ENCODE peak calls at places on chromosomes 4 and X, in nine cellular contexts. D is DMS153; C is GM04504; M is RKO; B is nephron progenitor cell; K is activated CD4-positive, CD25-positive, alpha-beta regulatory T cell treated with anti-CD3 and anti-CD28 coated beads, Interleukin-2, amount 50 U/mL, for 16 hours; V is body of pancreas; O is GM12865; G is stimulated activated CD4-positive, alpha-beta T cell treated with anti-CD3 and anti-CD28 coated beads, Interleukin-4, amount 100 ng/mL, for 48 hours. Y is an unnamed sample.
A peak's percentile ranks its signal among the peaks of the same experiment; 100 is the strongest.

GRCh38 chr4:88415982-88416381 is 37.3 kb downstream of the HERC6 start:
- DNase-seq in V (no peak), C (no peak), D (no peak), M (no peak), G (no peak), O (no peak), B (no peak), K (no peak), Y (no peak)

GRCh38 chr4:5160668-5161067 is 109.4 kb downstream of the STK32B start:
- DNase-seq in C (no peak), O (no peak), B (no peak), G (no peak), V (no peak), M (no peak), K (no peak), D (no peak), Y (no peak)

GRCh38 chrX:109826954-109827708 is 94.1 kb upstream of the ACSL4 start:
- DNase-seq in B (no peak), G (no peak), D (no peak), C (peak; percentile 42), M (peak; percentile 22), K (no peak), O (no peak), V (no peak), Y (no peak)

GRCh38 chr4:173243917-173244658 is 75.5 kb downstream of the GALNT7 start:
- DNase-seq in K (no peak), O (peak; percentile 49), B (no peak), G (no peak), V (peak; percentile 56), M (no peak), D (no peak), C (no peak), Y (no peak)

GRCh38 chr4:166502660-166503059 is 629.6 kb downstream of the TLL1 start:
- DNase-seq in D (no peak), M (no peak), V (no peak), K (no peak), O (no peak), B (no peak), G (no peak), C (no peak), Y (no peak)

GRCh38 chr4:105025263-105026017 is 121.2 kb upstream of the TET2 start:
- DNase-seq in K (no peak), B (no peak), G (no peak), D (no peak), C (no peak), O (no peak), M (no peak), V (no peak), Y (no peak)

GRCh38 chr4:87304659-87305277 is 17.9 kb downstream of the HSD17B13 start:
- DNase-seq in V (no peak), B (no peak), M (no peak), C (no peak), O (no peak), G (no peak), K (no peak), D (peak; percentile 19), Y (no peak)

GRCh38 chr4:182310316-182310715 is 67.1 kb downstream of the TENM3 start:
- DNase-seq in B (no peak), C (no peak), V (no peak), O (no peak), M (no peak), K (no peak), D (no peak), G (no peak), Y (no peak)

GRCh38 chr4:20422398-20422797 is 170.7 kb downstream of the SLIT2 start:
- DNase-seq in O (peak; percentile 64), M (peak; percentile 64), B (peak; percentile 59), K (no peak), D (peak; percentile 46), G (peak; percentile 3), V (peak; percentile 56), C (no peak), Y (no peak)

GRCh38 chr4:86644892-86645291 is 50.8 kb downstream of the PTPN13 start:
- DNase-seq in O (peak; percentile 58), K (no peak), M (no peak), C (no peak), D (no peak), B (no peak), V (no peak), G (no peak), Y (no peak)

GRCh38 chr4:87078987-87079469 is 141.4 kb downstream of the KLHL8 start:
- DNase-seq in C (peak; percentile 62), O (no peak), V (peak; percentile 38), K (no peak), M (no peak), G (no peak), D (no peak), B (no peak), Y (no peak)

GRCh38 chrX:150361070-150361776 is 1.9 kb upstream of the MAMLD1 start:
- DNase-seq in O (no peak), G (no peak), C (no peak), M (no peak), V (peak; percentile 24), K (no peak), B (peak; percentile 25), D (no peak), Y (peak; percentile 39)

GRCh38 chr4:82293304-82293703 is 80.5 kb downstream of the HNRNPD start:
- DNase-seq in K (no peak), C (no peak), G (no peak), B (no peak), V (no peak), O (peak; percentile 74), M (no peak), D (no peak), Y (no peak)

GRCh38 chr4:89111833-89112563 is 665 bp downstream of the TIGD2 start:
- DNase-seq in M (peak; percentile 76), O (no peak), V (no peak), B (no peak), K (no peak), C (peak; percentile 68), D (no peak), G (no peak), Y (no peak)

GRCh38 chr4:80153800-80154546 is 43.3 kb upstream of the PRDM8 start:
- DNase-seq in B (no peak), V (no peak), C (no peak), M (peak; percentile 69), G (no peak), D (no peak), O (no peak), K (no peak), Y (no peak)

GRCh38 chr4:189069782-189070181 is 870.9 kb upstream of the FRG1 start:
- DNase-seq in D (no peak), C (no peak), K (no peak), M (no peak), G (no peak), V (no peak), O (no peak), B (no peak), Y (no peak)

GRCh38 chr4:6891436-6892170 is 18.0 kb upstream of the TBC1D14 start:
- DNase-seq in D (no peak), V (no peak), C (no peak), K (no peak), O (no peak), B (no peak), G (no peak), M (no peak), Y (no peak)

GRCh38 chr4:4625488-4625887 is 83.6 kb upstream of the STX18 start:
- DNase-seq in G (no peak), C (peak; percentile 73), D (no peak), K (no peak), V (no peak), M (no peak), B (no peak), O (no peak), Y (no peak)

GRCh38 chr4:157994863-157995262 is 178.0 kb downstream of the GASK1B start:
- DNase-seq in G (no peak), V (no peak), M (no peak), K (no peak), O (no peak), B (no peak), C (no peak), D (peak; percentile 30), Y (no peak)

GRCh38 chr4:173797296-173797695 is 267.3 kb upstream of the HAND2 start:
- DNase-seq in O (no peak), G (no peak), C (peak; percentile 10), K (no peak), D (no peak), M (no peak), B (no peak), V (no peak), Y (no peak)

GRCh38 chr4:94458682-94459081 is 6.9 kb downstream of the PDLIM5 start:
- DNase-seq in M (no peak), G (no peak), D (no peak), B (no peak), O (no peak), V (no peak), C (no peak), K (no peak), Y (no peak)